ENCODE peak calls at places on chromosomes 4 and X, in nine cellular contexts. G is dorsolateral prefrontal cortex, Y is NCI-H1105 treated with DMSO at 0.1 percent for 48 hours, H is D721Med, U is lower lobe of right lung, T is iris pigment epithelial cell, S is fibroblast of pulmonary artery, A is NCI-H526, N is SW480. Z is an unnamed sample.

GRCh38 chr4:102400898-102401297 is 55.6 kb upstream of the SLC39A8 start:
- DNase-seq in G (no peak), A (no peak), H (no peak), S (no peak), T (no peak), U (no peak), N (no peak), Y (no peak), Z (no peak)

GRCh38 chr4:131649227-131649626 is 1499.9 kb upstream of the PCDH10 start:
- DNase-seq in G (no peak), Y (no peak), T (no peak), N (no peak), S (no peak), H (no peak), U (no peak), A (no peak), Z (no peak)

GRCh38 chr4:123643691-123644090 is 247.1 kb downstream of the SPRY1 start:
- DNase-seq in H (no peak), T (no peak), N (no peak), U (no peak), S (no peak), Y (no peak), A (no peak), G (no peak), Z (no peak)

GRCh38 chrX:75522565-75523411 is at the start of gene ZDHHC15:
- DNase-seq in S (peak), Y (peak), G (peak), T (no peak), U (peak), N (no peak), A (peak), H (no peak), Z (peak)

GRCh38 chr4:42806436-42806835 is 86.1 kb upstream of the GRXCR1 start:
- DNase-seq in U (no peak), S (no peak), A (no peak), H (no peak), Y (no peak), G (no peak), N (no peak), T (no peak), Z (no peak)

GRCh38 chrX:48493890-48494364 is 14.9 kb upstream of the PORCN start:
- DNase-seq in N (peak), H (no peak), G (no peak), U (no peak), T (peak), Y (peak), A (no peak), S (peak), Z (no peak)

GRCh38 chr4:174278467-174278866 is 5.0 kb downstream of the FBXO8 start:
- DNase-seq in G (no peak), T (no peak), N (no peak), S (no peak), H (no peak), U (no peak), A (no peak), Y (no peak), Z (peak)

GRCh38 chrX:41335590-41336331 is 1.8 kb downstream of the DDX3X start:
- DNase-seq in G (no peak), N (no peak), A (no peak), H (no peak), U (no peak), Y (no peak), T (peak), S (no peak), Z (peak)

GRCh38 chr4:101451086-101451485 is 103.8 kb upstream of the PPP3CA start:
- DNase-seq in T (no peak), A (no peak), N (no peak), U (no peak), G (no peak), Y (no peak), H (no peak), S (no peak), Z (peak)

GRCh38 chr4:89769856-89770255 is 67.1 kb downstream of the SNCA start:
- DNase-seq in S (no peak), Y (no peak), N (no peak), H (no peak), U (no peak), T (no peak), A (no peak), G (no peak), Z (no peak)

GRCh38 chr4:23135792-23136645 is 443.3 kb downstream of the GBA3 start:
- DNase-seq in Y (peak), G (no peak), S (peak), H (no peak), T (peak), U (no peak), N (peak), A (no peak), Z (peak)

GRCh38 chr4:176289561-176289960 is 20.5 kb upstream of the ASB5 start:
- DNase-seq in N (no peak), G (no peak), Y (no peak), U (no peak), A (no peak), T (no peak), S (no peak), H (no peak), Z (no peak)

GRCh38 chr4:182346675-182347375 is 103.6 kb downstream of the TENM3 start:
- DNase-seq in A (no peak), U (no peak), Y (no peak), S (no peak), N (no peak), H (no peak), G (no peak), T (no peak), Z (no peak)

GRCh38 chr4:47674173-47674572 is 163.7 kb downstream of the CORIN start:
- DNase-seq in S (no peak), H (no peak), U (no peak), T (peak), N (no peak), G (no peak), A (no peak), Y (no peak), Z (no peak)

GRCh38 chr4:123699823-123700822 is 303.5 kb downstream of the SPRY1 start:
- DNase-seq in G (no peak), N (no peak), S (peak), H (no peak), T (peak), Y (no peak), A (no peak), U (no peak), Z (peak)

GRCh38 chr4:53563824-53564223 is 27.5 kb downstream of the LNX1 start:
- DNase-seq in A (no peak), G (no peak), S (peak), T (peak), N (peak), H (no peak), U (no peak), Y (no peak), Z (peak)

GRCh38 chr4:38715076-38715475 is 51.1 kb downstream of the KLF3 start:
- DNase-seq in G (no peak), T (no peak), A (no peak), S (no peak), N (no peak), U (no peak), Y (no peak), H (no peak), Z (no peak)

GRCh38 chr4:6470502-6471302 is 1.7 kb downstream of the PPP2R2C start:
- DNase-seq in H (no peak), Y (peak), U (no peak), G (peak), S (peak), T (peak), N (peak), A (no peak), Z (peak)

GRCh38 chr4:10091531-10092181 is 24.9 kb downstream of the WDR1 start:
- DNase-seq in S (no peak), H (no peak), G (no peak), Y (no peak), A (no peak), U (peak), T (no peak), N (no peak), Z (no peak)

GRCh38 chr4:1340181-1340747 is 6.7 kb upstream of the UVSSA start:
- DNase-seq in T (no peak), N (no peak), U (no peak), G (no peak), H (no peak), Y (no peak), A (no peak), S (no peak), Z (no peak)

GRCh38 chr4:86011117-86011516 is 348.7 kb downstream of the MAPK10 start:
- DNase-seq in A (no peak), G (no peak), N (no peak), Y (no peak), T (peak), S (peak), U (no peak), H (no peak), Z (peak)

GRCh38 chr4:24471623-24472510 is 112.5 kb downstream of the DHX15 start:
- DNase-seq in H (no peak), U (no peak), S (no peak), N (peak), A (no peak), G (peak), T (peak), Y (no peak), Z (peak)

Z was measured in astrocyte.